ENCODE peak calls at places on chromosomes 1 and 21, in eight cellular contexts. One of them, this sample, is unnamed.

GRCh38 chr21:45670731-45671130 is 27.2 kb downstream of the PCBP3 start:
- DNase-seq in HFF-Myc: no peak
- DNase-seq in K562: no peak
- DNase-seq in body of pancreas: no peak
- DNase-seq in brain microvascular endothelial cell: no peak
- DNase-seq in cardiac muscle cell: no peak
- DNase-seq in foreskin fibroblast: no peak
- DNase-seq in pancreas: no peak
- DNase-seq in this sample: no peak

GRCh38 chr1:46489169-46489637 is 433 bp upstream of the DMBX1 start:
- DNase-seq in cardiac muscle cell: no peak
- DNase-seq in HFF-Myc: no peak
- DNase-seq in brain microvascular endothelial cell: no peak
- DNase-seq in foreskin fibroblast: no peak
- DNase-seq in body of pancreas: no peak
- DNase-seq in pancreas: no peak
- DNase-seq in K562: no peak
- DNase-seq in this sample: no peak

GRCh38 chr1:156496211-156496761 is 4.3 kb downstream of the MEF2D start:
- DNase-seq in body of pancreas: no peak
- DNase-seq in pancreas: no peak
- DNase-seq in HFF-Myc: no peak
- DNase-seq in brain microvascular endothelial cell: no peak
- DNase-seq in foreskin fibroblast: no peak
- DNase-seq in K562: no peak
- DNase-seq in cardiac muscle cell: no peak
- DNase-seq in this sample: no peak

GRCh38 chr1:234842726-234843641 is 233.0 kb upstream of the IRF2BP2 start:
- DNase-seq in HFF-Myc: no peak
- DNase-seq in brain microvascular endothelial cell: no peak
- DNase-seq in cardiac muscle cell: peak
- DNase-seq in pancreas: no peak
- DNase-seq in body of pancreas: no peak
- DNase-seq in foreskin fibroblast: peak
- DNase-seq in K562: peak
- DNase-seq in this sample: peak

GRCh38 chr1:240414237-240414636 is 197.7 kb downstream of the GREM2 start:
- DNase-seq in cardiac muscle cell: no peak
- DNase-seq in pancreas: no peak
- DNase-seq in foreskin fibroblast: peak
- DNase-seq in HFF-Myc: no peak
- DNase-seq in K562: no peak
- DNase-seq in body of pancreas: no peak
- DNase-seq in brain microvascular endothelial cell: peak
- DNase-seq in this sample: no peak

GRCh38 chr1:17586172-17586963 is 46.9 kb downstream of the ARHGEF10L start:
- DNase-seq in HFF-Myc: peak
- DNase-seq in brain microvascular endothelial cell: peak
- DNase-seq in body of pancreas: no peak
- DNase-seq in foreskin fibroblast: peak
- DNase-seq in K562: no peak
- DNase-seq in cardiac muscle cell: peak
- DNase-seq in pancreas: no peak
- DNase-seq in this sample: no peak

GRCh38 chr1:151024540-151025146 is 11.7 kb upstream of the BNIPL start:
- DNase-seq in HFF-Myc: no peak
- DNase-seq in brain microvascular endothelial cell: peak
- DNase-seq in foreskin fibroblast: peak
- DNase-seq in cardiac muscle cell: peak
- DNase-seq in K562: peak
- DNase-seq in pancreas: peak
- DNase-seq in body of pancreas: peak
- DNase-seq in this sample: peak

GRCh38 chr1:14578156-14578555 is 20.3 kb upstream of the KAZN start:
- DNase-seq in foreskin fibroblast: no peak
- DNase-seq in HFF-Myc: no peak
- DNase-seq in K562: no peak
- DNase-seq in cardiac muscle cell: no peak
- DNase-seq in brain microvascular endothelial cell: no peak
- DNase-seq in pancreas: no peak
- DNase-seq in body of pancreas: no peak
- DNase-seq in this sample: no peak

GRCh38 chr1:233281711-233282581 is 13.6 kb downstream of the PCNX2 start:
- DNase-seq in foreskin fibroblast: no peak
- DNase-seq in K562: no peak
- DNase-seq in brain microvascular endothelial cell: peak
- DNase-seq in cardiac muscle cell: no peak
- DNase-seq in pancreas: no peak
- DNase-seq in HFF-Myc: no peak
- DNase-seq in body of pancreas: no peak
- DNase-seq in this sample: no peak

GRCh38 chr1:67019600-67020136 is 34.3 kb downstream of the SLC35D1 start:
- DNase-seq in HFF-Myc: peak
- DNase-seq in K562: no peak
- DNase-seq in foreskin fibroblast: peak
- DNase-seq in pancreas: no peak
- DNase-seq in cardiac muscle cell: peak
- DNase-seq in brain microvascular endothelial cell: peak
- DNase-seq in body of pancreas: no peak
- DNase-seq in this sample: peak

GRCh38 chr1:230855886-230856285 is 12.4 kb downstream of the C1orf198 start:
- DNase-seq in brain microvascular endothelial cell: no peak
- DNase-seq in cardiac muscle cell: no peak
- DNase-seq in body of pancreas: no peak
- DNase-seq in K562: no peak
- DNase-seq in HFF-Myc: no peak
- DNase-seq in foreskin fibroblast: no peak
- DNase-seq in pancreas: no peak
- DNase-seq in this sample: no peak

GRCh38 chr1:50420283-50420682 is 3.0 kb downstream of the DMRTA2 start:
- DNase-seq in foreskin fibroblast: no peak
- DNase-seq in body of pancreas: no peak
- DNase-seq in HFF-Myc: no peak
- DNase-seq in K562: no peak
- DNase-seq in cardiac muscle cell: no peak
- DNase-seq in pancreas: no peak
- DNase-seq in brain microvascular endothelial cell: no peak
- DNase-seq in this sample: no peak

GRCh38 chr1:53582211-53583020 is 123.2 kb downstream of the DMRTB1 start:
- DNase-seq in pancreas: no peak
- DNase-seq in foreskin fibroblast: no peak
- DNase-seq in brain microvascular endothelial cell: no peak
- DNase-seq in body of pancreas: peak
- DNase-seq in cardiac muscle cell: no peak
- DNase-seq in HFF-Myc: no peak
- DNase-seq in K562: peak
- DNase-seq in this sample: no peak

GRCh38 chr1:24203404-24203803 is 16.3 kb upstream of the IFNLR1 start:
- DNase-seq in pancreas: no peak
- DNase-seq in cardiac muscle cell: no peak
- DNase-seq in HFF-Myc: no peak
- DNase-seq in body of pancreas: no peak
- DNase-seq in foreskin fibroblast: no peak
- DNase-seq in brain microvascular endothelial cell: no peak
- DNase-seq in K562: no peak
- DNase-seq in this sample: no peak

GRCh38 chr1:109371271-109371739 is 26.4 kb downstream of the SORT1 start:
- DNase-seq in pancreas: no peak
- DNase-seq in HFF-Myc: no peak
- DNase-seq in body of pancreas: no peak
- DNase-seq in cardiac muscle cell: no peak
- DNase-seq in foreskin fibroblast: peak
- DNase-seq in brain microvascular endothelial cell: no peak
- DNase-seq in K562: no peak
- DNase-seq in this sample: no peak

GRCh38 chr21:27206368-27206982 is 239.6 kb upstream of the ADAMTS5 start:
- DNase-seq in body of pancreas: no peak
- DNase-seq in brain microvascular endothelial cell: peak
- DNase-seq in K562: no peak
- DNase-seq in HFF-Myc: no peak
- DNase-seq in foreskin fibroblast: peak
- DNase-seq in pancreas: no peak
- DNase-seq in cardiac muscle cell: no peak
- DNase-seq in this sample: no peak

GRCh38 chr1:4970532-4970931 is 316.1 kb downstream of the AJAP1 start:
- DNase-seq in body of pancreas: no peak
- DNase-seq in K562: no peak
- DNase-seq in pancreas: no peak
- DNase-seq in cardiac muscle cell: no peak
- DNase-seq in brain microvascular endothelial cell: no peak
- DNase-seq in foreskin fibroblast: no peak
- DNase-seq in HFF-Myc: no peak
- DNase-seq in this sample: no peak

GRCh38 chr1:40141878-40142535 is 19.2 kb upstream of the RLF start:
- DNase-seq in brain microvascular endothelial cell: peak
- DNase-seq in HFF-Myc: no peak
- DNase-seq in cardiac muscle cell: no peak
- DNase-seq in K562: no peak
- DNase-seq in foreskin fibroblast: no peak
- DNase-seq in body of pancreas: no peak
- DNase-seq in pancreas: no peak
- DNase-seq in this sample: no peak

DNA sequence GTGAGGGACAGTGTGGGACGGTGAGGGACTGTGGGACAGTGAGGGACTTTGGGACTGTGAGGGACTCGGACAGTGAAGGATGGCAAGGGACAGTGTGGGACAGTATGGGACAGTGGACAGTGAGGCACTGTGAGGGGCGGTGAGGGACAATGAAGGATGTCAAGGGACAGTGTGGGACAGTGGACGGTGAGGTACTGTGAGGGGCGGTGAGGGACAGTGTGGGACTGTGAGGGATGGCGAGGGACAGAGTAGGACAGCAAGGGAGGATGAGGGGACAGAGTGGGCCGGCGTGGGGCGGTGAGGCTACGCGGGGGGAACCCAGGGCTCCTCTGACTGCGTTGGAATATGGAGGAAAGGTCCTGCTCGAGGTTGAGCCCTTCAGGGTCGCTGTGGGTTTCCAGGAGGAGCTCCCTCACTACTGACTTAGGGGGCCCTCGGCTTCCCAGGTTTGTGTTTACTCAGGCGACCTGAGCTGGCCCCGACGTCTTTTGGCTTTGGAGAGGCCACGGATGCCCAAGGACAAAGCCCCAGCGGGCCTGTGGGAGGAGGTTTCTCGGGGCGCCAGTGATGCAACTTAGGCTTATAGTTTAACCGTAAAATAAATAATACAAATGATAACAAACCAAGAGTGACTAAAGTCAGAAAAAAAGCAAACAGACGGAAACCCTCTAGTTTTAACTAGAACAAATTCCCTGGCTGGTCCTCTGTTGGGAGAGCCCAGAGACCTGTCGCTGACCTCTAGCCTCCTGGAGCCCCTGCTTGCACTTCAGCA is 1.1 kb upstream of the ERRFI1 start:
- DNase-seq in body of pancreas: peak
- DNase-seq in HFF-Myc: no peak
- DNase-seq in foreskin fibroblast: no peak
- DNase-seq in K562: no peak
- DNase-seq in cardiac muscle cell: no peak
- DNase-seq in brain microvascular endothelial cell: peak
- DNase-seq in pancreas: peak
- DNase-seq in this sample: peak
- H3K4me3 ChIP-seq in body of pancreas: no peak
- H3K4me3 ChIP-seq in HFF-Myc: peak
- H3K4me3 ChIP-seq in foreskin fibroblast: peak
- H3K4me3 ChIP-seq in K562: no peak
- H3K4me3 ChIP-seq in cardiac muscle cell: peak
- H3K4me3 ChIP-seq in brain microvascular endothelial cell: peak
- H3K4me3 ChIP-seq in pancreas: peak
- H3K4me3 ChIP-seq in this sample: peak

GRCh38 chr1:81550753-81551152 is 250.0 kb upstream of the ADGRL2 start:
- DNase-seq in brain microvascular endothelial cell: no peak
- DNase-seq in foreskin fibroblast: no peak
- DNase-seq in pancreas: no peak
- DNase-seq in body of pancreas: no peak
- DNase-seq in cardiac muscle cell: no peak
- DNase-seq in K562: no peak
- DNase-seq in HFF-Myc: no peak
- DNase-seq in this sample: no peak
- H3K4me3 ChIP-seq in brain microvascular endothelial cell: no peak
- H3K4me3 ChIP-seq in foreskin fibroblast: no peak
- H3K4me3 ChIP-seq in pancreas: no peak
- H3K4me3 ChIP-seq in body of pancreas: no peak
- H3K4me3 ChIP-seq in cardiac muscle cell: no peak
- H3K4me3 ChIP-seq in K562: no peak
- H3K4me3 ChIP-seq in HFF-Myc: no peak
- H3K4me3 ChIP-seq in this sample: no peak

DNA sequence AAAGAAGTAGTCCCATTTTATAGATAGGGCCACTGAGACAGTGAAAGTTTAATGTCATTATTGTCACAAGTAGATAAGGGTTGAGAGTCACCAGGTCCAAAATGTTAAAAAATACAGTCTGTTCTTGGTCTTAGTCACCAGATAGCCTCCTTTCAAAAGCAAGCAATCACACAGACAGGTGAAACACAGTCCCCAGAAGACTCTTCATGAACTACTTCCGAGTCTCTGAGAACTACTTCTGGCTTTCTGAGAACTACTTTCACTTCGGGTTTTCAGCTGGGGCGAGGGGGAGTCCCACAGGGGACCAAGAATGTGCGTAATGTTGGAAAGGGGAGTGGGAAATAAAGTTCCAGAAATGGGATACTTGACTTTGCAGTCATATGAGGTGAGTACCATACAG is 143.2 kb downstream of the HHIPL2 start:
- DNase-seq in cardiac muscle cell: no peak
- DNase-seq in pancreas: no peak
- DNase-seq in HFF-Myc: no peak
- DNase-seq in body of pancreas: no peak
- DNase-seq in brain microvascular endothelial cell: no peak
- DNase-seq in K562: no peak
- DNase-seq in foreskin fibroblast: no peak
- DNase-seq in this sample: no peak
- H3K4me3 ChIP-seq in cardiac muscle cell: no peak
- H3K4me3 ChIP-seq in pancreas: no peak
- H3K4me3 ChIP-seq in HFF-Myc: no peak
- H3K4me3 ChIP-seq in body of pancreas: no peak
- H3K4me3 ChIP-seq in brain microvascular endothelial cell: no peak
- H3K4me3 ChIP-seq in K562: no peak
- H3K4me3 ChIP-seq in foreskin fibroblast: no peak
- H3K4me3 ChIP-seq in this sample: no peak

DNA sequence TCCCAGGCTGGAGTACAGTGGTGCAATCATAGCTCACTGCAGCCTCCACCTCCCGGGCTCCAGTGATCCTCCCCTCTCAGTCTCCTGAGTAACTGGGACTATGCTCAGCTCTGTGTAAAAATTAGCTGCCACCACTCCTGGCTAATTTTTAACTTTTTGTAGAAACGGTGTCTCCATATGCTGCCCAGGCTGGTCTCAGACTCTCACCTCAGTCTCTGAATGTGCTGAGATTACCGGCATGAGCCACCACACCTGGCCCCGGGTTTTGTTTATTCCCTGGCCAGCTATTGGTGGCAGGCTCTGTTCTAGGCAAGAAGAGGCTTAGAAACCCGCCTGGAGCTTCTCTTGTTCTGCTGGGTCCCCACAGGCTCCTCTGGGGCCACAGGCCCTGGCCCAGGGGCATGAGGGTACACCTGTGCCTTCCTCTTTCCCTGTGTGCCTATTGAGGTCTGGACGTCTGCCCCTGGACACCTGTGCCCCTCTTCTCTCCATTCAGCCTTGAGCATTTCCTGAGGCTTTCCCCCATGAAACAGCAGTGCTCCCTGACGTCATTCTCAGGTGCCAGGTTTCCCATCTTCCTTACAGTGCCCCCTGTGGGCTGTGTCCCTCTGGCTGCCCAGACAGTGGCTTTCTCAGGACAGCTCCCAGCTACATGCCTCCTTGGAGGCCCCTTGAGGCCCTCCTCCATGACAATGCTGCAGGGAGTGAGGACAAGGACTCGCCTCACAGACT is 57.5 kb downstream of the PCP4 start:
- DNase-seq in body of pancreas: peak
- DNase-seq in foreskin fibroblast: no peak
- DNase-seq in pancreas: no peak
- DNase-seq in K562: no peak
- DNase-seq in brain microvascular endothelial cell: no peak
- DNase-seq in cardiac muscle cell: no peak
- DNase-seq in HFF-Myc: no peak
- DNase-seq in this sample: no peak
- H3K4me3 ChIP-seq in body of pancreas: no peak
- H3K4me3 ChIP-seq in foreskin fibroblast: no peak
- H3K4me3 ChIP-seq in pancreas: no peak
- H3K4me3 ChIP-seq in K562: no peak
- H3K4me3 ChIP-seq in brain microvascular endothelial cell: no peak
- H3K4me3 ChIP-seq in cardiac muscle cell: no peak
- H3K4me3 ChIP-seq in HFF-Myc: no peak
- H3K4me3 ChIP-seq in this sample: no peak

This sample was measured in heart right ventricle.